ENCODE peak calls at places on chromosomes 6 and 20, in five cellular contexts. H, J, S, B and L are unnamed samples.

GRCh38 chr6:156599977-156600647 is 177.1 kb upstream of the ARID1B start:
- DNase-seq in H (no peak), J (no peak), S (no peak), B (no peak), L (no peak)

GRCh38 chr6:165718486-165718885 is 55.4 kb upstream of the PDE10A start:
- DNase-seq in H (no peak), J (no peak), S (no peak), B (no peak), L (no peak)

GRCh38 chr6:165574220-165574619 is 88.8 kb downstream of the PDE10A start:
- DNase-seq in H (no peak), J (peak), S (no peak), B (no peak), L (no peak)

GRCh38 chr6:24547243-24547642 is 52.5 kb downstream of the ALDH5A1 start:
- DNase-seq in H (no peak), J (no peak), S (no peak), B (no peak), L (no peak)

GRCh38 chr6:118370722-118371121 is 177.4 kb upstream of the PLN start:
- DNase-seq in H (no peak), J (no peak), S (no peak), B (no peak), L (no peak)

GRCh38 chr6:166862287-166862977 is 93.9 kb downstream of the RNASET2 start:
- DNase-seq in H (no peak), J (no peak), S (no peak), B (peak), L (peak)

GRCh38 chr20:24804481-24805206 is 144.4 kb upstream of the CST7 start:
- DNase-seq in H (no peak), J (no peak), S (no peak), B (no peak), L (no peak)

GRCh38 chr20:15916623-15917022 is 656.6 kb downstream of the KIF16B start:
- DNase-seq in H (no peak), J (peak), S (no peak), B (no peak), L (no peak)

GRCh38 chr6:44657201-44657824 is 269.8 kb downstream of the CDC5L start:
- DNase-seq in H (no peak), J (no peak), S (no peak), B (no peak), L (no peak)

GRCh38 chr20:9628166-9628565 is 113.8 kb downstream of the LAMP5 start:
- DNase-seq in H (no peak), J (peak), S (no peak), B (no peak), L (no peak)

GRCh38 chr6:83847179-83847578 is 6.0 kb upstream of the RIPPLY2 start:
- DNase-seq in H (no peak), J (no peak), S (no peak), B (no peak), L (no peak)

GRCh38 chr20:63238491-63239126 is 2.9 kb downstream of the BIRC7 start:
- DNase-seq in H (no peak), J (no peak), S (no peak), B (peak), L (no peak)

GRCh38 chr6:39821739-39822532 is 29.8 kb downstream of the DAAM2 start:
- DNase-seq in H (no peak), J (no peak), S (no peak), B (no peak), L (no peak)

GRCh38 chr20:50916257-50916656 is 15.0 kb downstream of the ADNP start:
- DNase-seq in H (no peak), J (peak), S (no peak), B (no peak), L (no peak)

GRCh38 chr20:62088258-62089127 is 22.8 kb upstream of the TAF4 start:
- DNase-seq in H (no peak), J (peak), S (no peak), B (no peak), L (no peak)

GRCh38 chr6:139514819-139515218 is 140.4 kb upstream of the CITED2 start:
- DNase-seq in H (no peak), J (no peak), S (no peak), B (no peak), L (no peak)

GRCh38 chr6:18507561-18507960 is 120.4 kb downstream of the RNF144B start:
- DNase-seq in H (no peak), J (no peak), S (no peak), B (no peak), L (no peak)

DNA sequence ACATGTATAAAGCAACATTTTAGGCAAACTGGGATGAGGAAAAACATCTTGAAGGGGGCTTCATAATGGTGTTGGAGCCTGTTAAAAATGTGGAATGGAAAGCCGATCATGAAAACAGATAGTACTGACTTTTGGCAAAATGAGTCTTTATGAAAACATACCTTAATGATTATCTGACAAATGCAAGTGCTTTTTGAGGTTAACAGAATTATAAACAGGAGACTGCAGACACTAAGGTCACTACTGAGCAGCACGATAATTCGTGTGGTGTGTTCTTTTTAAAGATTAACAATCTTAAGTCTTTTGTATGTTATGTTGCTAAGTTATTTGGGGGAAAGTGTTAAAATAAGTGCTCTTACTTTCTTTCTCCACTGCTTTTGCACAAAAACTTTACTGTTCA is 73.0 kb downstream of the CDYL start:
- DNase-seq in H (no peak), J (no peak), S (no peak), B (no peak), L (no peak)
- H3K4me3 ChIP-seq in H (no peak), J (no peak), S (no peak), B (no peak), L (no peak)

DNA sequence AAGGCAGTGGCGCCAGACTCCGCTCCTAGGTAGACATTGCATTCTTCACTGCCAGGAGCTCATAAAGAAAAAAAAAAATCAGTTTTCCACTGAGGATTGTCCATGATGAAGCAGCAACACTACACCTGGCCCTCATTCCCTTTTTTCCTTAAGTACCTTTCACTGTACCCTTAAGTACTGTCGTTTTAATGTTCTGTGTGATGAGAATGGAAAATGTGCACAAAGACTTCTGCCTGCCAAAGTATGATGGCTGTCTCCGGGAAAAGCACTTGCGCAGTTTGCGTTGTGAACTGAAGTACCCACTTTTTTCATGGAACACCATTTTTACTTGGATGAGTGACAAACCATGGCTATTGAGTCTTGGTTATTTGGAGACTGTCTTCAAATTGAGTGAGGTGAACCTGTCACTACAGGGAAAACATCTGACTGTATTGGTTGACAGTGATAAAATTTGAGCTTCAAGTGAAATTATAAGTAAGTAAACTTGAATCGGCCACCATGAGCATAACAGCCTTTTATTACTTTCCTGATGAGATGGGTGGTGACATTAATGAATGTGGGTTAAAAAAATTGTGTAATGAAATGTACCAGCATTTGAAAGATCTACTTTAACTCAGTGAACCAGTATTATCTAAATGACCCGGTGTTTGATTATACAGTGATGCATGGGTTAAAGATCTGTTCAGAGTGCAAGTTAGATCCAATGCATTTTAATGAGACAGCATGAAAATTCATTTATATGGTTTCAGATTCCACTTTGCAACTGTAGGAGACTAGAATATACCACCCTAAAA is 104.9 kb downstream of the NCOA3 start:
- DNase-seq in H (no peak), J (no peak), S (no peak), B (no peak), L (no peak)
- H3K27ac ChIP-seq in H (peak), J (no peak), S (no peak), B (peak), L (peak)

GRCh38 chr6:73870907-73871306 is 174.9 kb downstream of the CD109 start:
- DNase-seq in H (no peak), J (peak), S (no peak), B (no peak), L (no peak)

GRCh38 chr6:73878403-73878802 is 182.4 kb downstream of the CD109 start:
- DNase-seq in H (no peak), J (no peak), S (no peak), B (no peak), L (no peak)

GRCh38 chr6:73867411-73867810 is 171.4 kb downstream of the CD109 start:
- DNase-seq in H (no peak), J (no peak), S (no peak), B (no peak), L (no peak)

GRCh38 chr6:73873081-73873480 is 177.1 kb downstream of the CD109 start:
- DNase-seq in H (no peak), J (no peak), S (no peak), B (no peak), L (no peak)
- H3K4me3 ChIP-seq in H (no peak), J (no peak), S (no peak), B (no peak), L (no peak)

DNA sequence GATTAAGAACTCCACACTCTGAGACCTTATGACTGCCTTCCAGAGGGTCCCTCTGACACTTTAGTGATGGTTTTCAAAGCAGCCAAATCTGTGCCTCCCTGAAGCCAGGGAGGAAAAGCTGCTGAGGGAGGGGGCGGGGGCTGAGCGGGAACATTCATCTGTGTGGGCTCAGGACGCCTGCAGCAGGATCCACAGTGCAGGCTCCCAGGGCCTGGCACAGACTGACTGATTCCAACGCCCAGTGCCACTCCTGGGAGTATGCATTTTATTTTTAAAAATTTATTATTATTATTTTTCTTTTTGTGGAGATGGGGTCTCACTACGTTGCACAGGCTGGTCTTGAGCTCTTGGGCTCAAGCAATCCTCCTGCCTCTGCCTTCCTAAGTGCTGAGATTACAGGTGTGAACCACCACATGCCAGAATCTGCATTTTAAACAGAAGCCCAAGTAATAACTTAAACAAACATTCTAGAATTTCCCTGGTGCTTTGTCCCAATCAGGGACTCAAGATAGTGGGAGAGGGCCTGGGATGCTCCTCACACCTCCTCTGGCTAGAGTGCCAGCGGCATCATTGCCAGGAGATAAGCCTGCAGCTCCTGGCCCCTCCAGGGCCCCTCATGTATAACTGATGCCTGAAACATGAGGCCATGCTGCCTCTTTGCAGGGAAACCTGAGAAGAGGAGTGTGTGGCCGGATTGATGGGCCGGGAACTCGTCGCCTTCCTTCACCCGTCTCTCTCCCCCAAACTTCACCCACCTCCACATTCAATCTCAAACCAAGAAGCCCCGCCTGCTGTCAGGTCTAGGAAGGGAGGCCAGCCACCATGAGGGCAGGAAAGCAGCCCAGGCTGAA is 437 bp upstream of the TMC2 start:
- DNase-seq in H (no peak), J (no peak), S (no peak), B (no peak), L (no peak)
- H3K27ac ChIP-seq in H (no peak), J (no peak), S (no peak), B (no peak), L (no peak)

DNA sequence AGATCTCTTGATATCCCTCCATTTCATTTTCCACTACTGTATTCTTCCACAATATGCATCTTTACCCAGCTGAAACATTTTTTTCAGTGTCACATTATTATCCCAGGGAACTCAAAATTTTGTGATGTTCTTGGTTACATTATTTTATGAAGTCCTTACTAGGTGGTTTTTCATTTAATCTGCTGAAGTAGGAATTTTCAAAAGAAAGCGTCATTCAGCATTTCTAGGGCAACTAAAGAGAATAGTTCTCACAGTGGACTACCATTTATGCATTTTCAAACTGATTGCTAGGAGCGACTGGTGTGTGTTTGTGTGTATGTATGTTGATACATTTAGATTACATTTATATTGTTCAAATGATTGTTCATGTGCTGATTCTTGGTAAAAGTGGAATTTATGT is 2.4 kb upstream of the TMEM30A start:
- DNase-seq in H (no peak), J (no peak), S (no peak), B (no peak), L (no peak)
- H3K4me3 ChIP-seq in H (no peak), J (no peak), S (no peak), B (no peak), L (no peak)